ENCODE peak calls at places on chromosomes 7 and 10, in seven cellular contexts. One of them, this sample, is unnamed.

GRCh38 chr10:3828404-3829192 is 43.6 kb upstream of the KLF6 start:
- DNase-seq in SW480: no peak
- DNase-seq in effector CD4-positive, alpha-beta T cell: no peak
- DNase-seq in mucosa of descending colon: no peak
- DNase-seq in epithelial cell of esophagus: peak
- DNase-seq in hepatocyte: peak
- DNase-seq in AG08395: peak
- DNase-seq in this sample: peak

GRCh38 chr10:125679436-125679835 is 3.5 kb downstream of the TEX36 start:
- DNase-seq in SW480: no peak
- DNase-seq in effector CD4-positive, alpha-beta T cell: no peak
- DNase-seq in mucosa of descending colon: no peak
- DNase-seq in epithelial cell of esophagus: no peak
- DNase-seq in hepatocyte: no peak
- DNase-seq in AG08395: no peak
- DNase-seq in this sample: no peak

GRCh38 chr7:106041140-106041717 is 70.9 kb downstream of the SYPL1 start:
- DNase-seq in SW480: peak
- DNase-seq in effector CD4-positive, alpha-beta T cell: no peak
- DNase-seq in mucosa of descending colon: no peak
- DNase-seq in epithelial cell of esophagus: peak
- DNase-seq in hepatocyte: peak
- DNase-seq in AG08395: peak
- DNase-seq in this sample: peak

GRCh38 chr10:42753507-42754154 is 29.0 kb upstream of the BMS1 start:
- DNase-seq in SW480: peak
- DNase-seq in effector CD4-positive, alpha-beta T cell: no peak
- DNase-seq in mucosa of descending colon: no peak
- DNase-seq in epithelial cell of esophagus: no peak
- DNase-seq in hepatocyte: peak
- DNase-seq in AG08395: peak
- DNase-seq in this sample: no peak

GRCh38 chr10:13788701-13789447 is 202.1 kb downstream of the PRPF18 start:
- DNase-seq in SW480: no peak
- DNase-seq in effector CD4-positive, alpha-beta T cell: no peak
- DNase-seq in mucosa of descending colon: no peak
- DNase-seq in epithelial cell of esophagus: no peak
- DNase-seq in hepatocyte: no peak
- DNase-seq in AG08395: peak
- DNase-seq in this sample: peak

GRCh38 chr7:92836489-92837213 is at the start of gene CDK6:
- DNase-seq in SW480: peak
- DNase-seq in effector CD4-positive, alpha-beta T cell: peak
- DNase-seq in mucosa of descending colon: peak
- DNase-seq in epithelial cell of esophagus: peak
- DNase-seq in hepatocyte: peak
- DNase-seq in AG08395: peak
- DNase-seq in this sample: peak

GRCh38 chr10:124831116-124831515 is 29.5 kb downstream of the ABRAXAS2 start:
- DNase-seq in SW480: no peak
- DNase-seq in effector CD4-positive, alpha-beta T cell: no peak
- DNase-seq in mucosa of descending colon: no peak
- DNase-seq in epithelial cell of esophagus: no peak
- DNase-seq in hepatocyte: no peak
- DNase-seq in AG08395: no peak
- DNase-seq in this sample: no peak

GRCh38 chr7:27103489-27104226 is 1.2 kb upstream of the HOXA2 start:
- DNase-seq in SW480: no peak
- DNase-seq in effector CD4-positive, alpha-beta T cell: no peak
- DNase-seq in mucosa of descending colon: peak
- DNase-seq in epithelial cell of esophagus: no peak
- DNase-seq in hepatocyte: no peak
- DNase-seq in AG08395: no peak
- DNase-seq in this sample: no peak

GRCh38 chr7:116438274-116438673 is 61.3 kb upstream of the CAV2 start:
- DNase-seq in SW480: peak
- DNase-seq in effector CD4-positive, alpha-beta T cell: no peak
- DNase-seq in mucosa of descending colon: no peak
- DNase-seq in epithelial cell of esophagus: no peak
- DNase-seq in hepatocyte: peak
- DNase-seq in AG08395: no peak
- DNase-seq in this sample: peak

GRCh38 chr10:43596546-43596945 is 9.7 kb upstream of the ZNF485 start:
- DNase-seq in SW480: no peak
- DNase-seq in effector CD4-positive, alpha-beta T cell: no peak
- DNase-seq in mucosa of descending colon: no peak
- DNase-seq in epithelial cell of esophagus: no peak
- DNase-seq in hepatocyte: no peak
- DNase-seq in AG08395: no peak
- DNase-seq in this sample: no peak

GRCh38 chr10:43220971-43221418 is 45.9 kb downstream of the RASGEF1A start:
- DNase-seq in SW480: no peak
- DNase-seq in effector CD4-positive, alpha-beta T cell: no peak
- DNase-seq in mucosa of descending colon: peak
- DNase-seq in epithelial cell of esophagus: no peak
- DNase-seq in hepatocyte: no peak
- DNase-seq in AG08395: no peak
- DNase-seq in this sample: no peak

GRCh38 chr10:46999217-46999616 is 88.0 kb downstream of the PTPN20 start:
- DNase-seq in SW480: no peak
- DNase-seq in effector CD4-positive, alpha-beta T cell: no peak
- DNase-seq in mucosa of descending colon: no peak
- DNase-seq in epithelial cell of esophagus: peak
- DNase-seq in hepatocyte: no peak
- DNase-seq in AG08395: no peak
- DNase-seq in this sample: no peak

GRCh38 chr7:73570521-73570920 is 7.9 kb downstream of the TBL2 start:
- DNase-seq in SW480: no peak
- DNase-seq in effector CD4-positive, alpha-beta T cell: no peak
- DNase-seq in mucosa of descending colon: peak
- DNase-seq in epithelial cell of esophagus: no peak
- DNase-seq in hepatocyte: no peak
- DNase-seq in AG08395: no peak
- DNase-seq in this sample: no peak

GRCh38 chr10:83182076-83182475 is 957.2 kb upstream of the GHITM start:
- DNase-seq in SW480: no peak
- DNase-seq in effector CD4-positive, alpha-beta T cell: no peak
- DNase-seq in mucosa of descending colon: no peak
- DNase-seq in epithelial cell of esophagus: no peak
- DNase-seq in hepatocyte: no peak
- DNase-seq in AG08395: peak
- DNase-seq in this sample: no peak

GRCh38 chr10:122435212-122435827 is 19.1 kb upstream of the ARMS2 start:
- DNase-seq in SW480: peak
- DNase-seq in effector CD4-positive, alpha-beta T cell: no peak
- DNase-seq in mucosa of descending colon: no peak
- DNase-seq in epithelial cell of esophagus: peak
- DNase-seq in hepatocyte: peak
- DNase-seq in AG08395: peak
- DNase-seq in this sample: peak

GRCh38 chr10:108849688-108850087 is 1073.6 kb downstream of the XPNPEP1 start:
- DNase-seq in SW480: no peak
- DNase-seq in effector CD4-positive, alpha-beta T cell: no peak
- DNase-seq in mucosa of descending colon: no peak
- DNase-seq in epithelial cell of esophagus: no peak
- DNase-seq in hepatocyte: no peak
- DNase-seq in AG08395: no peak
- DNase-seq in this sample: no peak

GRCh38 chr7:70582921-70583895 is 548.7 kb upstream of the GALNT17 start:
- DNase-seq in SW480: no peak
- DNase-seq in effector CD4-positive, alpha-beta T cell: no peak
- DNase-seq in mucosa of descending colon: no peak
- DNase-seq in epithelial cell of esophagus: peak
- DNase-seq in hepatocyte: no peak
- DNase-seq in AG08395: no peak
- DNase-seq in this sample: no peak

GRCh38 chr10:43955002-43955596 is 306.4 kb upstream of the ZNF32 start:
- DNase-seq in SW480: no peak
- DNase-seq in effector CD4-positive, alpha-beta T cell: no peak
- DNase-seq in mucosa of descending colon: no peak
- DNase-seq in epithelial cell of esophagus: no peak
- DNase-seq in hepatocyte: no peak
- DNase-seq in AG08395: no peak
- DNase-seq in this sample: no peak

GRCh38 chr7:135147899-135148721 is at the start of gene TMEM140:
- DNase-seq in SW480: peak
- DNase-seq in effector CD4-positive, alpha-beta T cell: peak
- DNase-seq in mucosa of descending colon: peak
- DNase-seq in epithelial cell of esophagus: peak
- DNase-seq in hepatocyte: peak
- DNase-seq in AG08395: peak
- DNase-seq in this sample: peak

GRCh38 chr7:3978839-3979238 is 677.8 kb downstream of the SDK1 start:
- DNase-seq in SW480: no peak
- DNase-seq in effector CD4-positive, alpha-beta T cell: no peak
- DNase-seq in mucosa of descending colon: no peak
- DNase-seq in epithelial cell of esophagus: no peak
- DNase-seq in hepatocyte: no peak
- DNase-seq in AG08395: no peak
- DNase-seq in this sample: no peak

GRCh38 chr10:46233101-46233500 is 53.7 kb upstream of the ANTXRL start:
- DNase-seq in SW480: no peak
- DNase-seq in effector CD4-positive, alpha-beta T cell: no peak
- DNase-seq in mucosa of descending colon: no peak
- DNase-seq in epithelial cell of esophagus: no peak
- DNase-seq in hepatocyte: no peak
- DNase-seq in AG08395: no peak
- DNase-seq in this sample: no peak

GRCh38 chr10:100267237-100268104 is at the start of gene CWF19L1:
- DNase-seq in SW480: peak
- DNase-seq in effector CD4-positive, alpha-beta T cell: peak
- DNase-seq in mucosa of descending colon: peak
- DNase-seq in epithelial cell of esophagus: peak
- DNase-seq in hepatocyte: peak
- DNase-seq in AG08395: peak
- DNase-seq in this sample: peak

GRCh38 chr10:87626422-87626892 is 33.2 kb upstream of the PAPSS2 start:
- DNase-seq in SW480: no peak
- DNase-seq in effector CD4-positive, alpha-beta T cell: no peak
- DNase-seq in mucosa of descending colon: no peak
- DNase-seq in epithelial cell of esophagus: no peak
- DNase-seq in hepatocyte: no peak
- DNase-seq in AG08395: no peak
- DNase-seq in this sample: no peak

GRCh38 chr7:157010588-157011332 is at the start of gene MNX1:
- DNase-seq in SW480: peak
- DNase-seq in effector CD4-positive, alpha-beta T cell: peak
- DNase-seq in mucosa of descending colon: peak
- DNase-seq in epithelial cell of esophagus: peak
- DNase-seq in hepatocyte: peak
- DNase-seq in AG08395: no peak
- DNase-seq in this sample: peak

GRCh38 chr7:142811154-142811737 is 40.5 kb downstream of the PRSS2 start:
- DNase-seq in SW480: peak
- DNase-seq in effector CD4-positive, alpha-beta T cell: peak
- DNase-seq in mucosa of descending colon: no peak
- DNase-seq in epithelial cell of esophagus: peak
- DNase-seq in hepatocyte: peak
- DNase-seq in AG08395: peak
- DNase-seq in this sample: peak

GRCh38 chr7:128322040-128322643 is 21.6 kb downstream of the RBM28 start:
- DNase-seq in SW480: peak
- DNase-seq in effector CD4-positive, alpha-beta T cell: no peak
- DNase-seq in mucosa of descending colon: no peak
- DNase-seq in epithelial cell of esophagus: peak
- DNase-seq in hepatocyte: peak
- DNase-seq in AG08395: peak
- DNase-seq in this sample: peak

GRCh38 chr10:49398000-49398861 is 2.3 kb upstream of the DRGX start:
- DNase-seq in SW480: no peak
- DNase-seq in effector CD4-positive, alpha-beta T cell: no peak
- DNase-seq in mucosa of descending colon: no peak
- DNase-seq in epithelial cell of esophagus: peak
- DNase-seq in hepatocyte: peak
- DNase-seq in AG08395: peak
- DNase-seq in this sample: peak

This sample was measured in myocyte.